ENCODE peak calls at places on chromosome 12, in seven cellular contexts. N is AG09309, X is GM13977, G is small intestine, V is kidney tubule cell, U is substantia nigra, I is HEK293T. A is an unnamed sample.
A peak's percentile ranks its signal among the peaks of the same experiment; 100 is the strongest.

GRCh38 chr12:42039146-42039545 is 105.5 kb downstream of the GXYLT1 start:
- DNase-seq in I (no peak), X (no peak), G (no peak), N (peak; percentile 43), U (no peak), V (peak; percentile 28), A (no peak)

GRCh38 chr12:108837239-108837638 is 20.1 kb downstream of the SSH1 start:
- DNase-seq in G (no peak), I (no peak), V (no peak), X (no peak), N (no peak), U (no peak), A (no peak)

GRCh38 chr12:40970320-40970907 is 217.7 kb upstream of the PDZRN4 start:
- DNase-seq in U (no peak), N (no peak), V (peak; percentile 33), I (peak; percentile 8), X (no peak), G (peak; percentile 4), A (no peak)

GRCh38 chr12:68945255-68945654 is 12.3 kb upstream of the CPM start:
- DNase-seq in U (no peak), X (no peak), V (no peak), I (no peak), N (no peak), G (no peak), A (no peak)

GRCh38 chr12:646303-647038 is 16.8 kb downstream of the NINJ2 start:
- DNase-seq in I (no peak), U (no peak), G (no peak), X (no peak), V (no peak), N (no peak), A (no peak)

GRCh38 chr12:24057920-24058476 is 108.5 kb upstream of the SOX5 start:
- DNase-seq in I (no peak), G (no peak), N (no peak), X (no peak), V (no peak), U (no peak), A (no peak)

GRCh38 chr12:91958816-91959215 is 186.8 kb downstream of the BTG1 start:
- DNase-seq in V (peak; percentile 93), I (no peak), U (no peak), G (no peak), N (peak; percentile 25), X (no peak), A (no peak)

GRCh38 chr12:54414191-54414525 is 4.9 kb downstream of the ITGA5 start:
- DNase-seq in V (no peak), N (no peak), I (no peak), U (no peak), X (no peak), G (no peak), A (no peak)

GRCh38 chr12:110908377-110909136 is 11.8 kb downstream of the MYL2 start:
- DNase-seq in G (no peak), I (no peak), V (no peak), U (no peak), N (no peak), X (no peak), A (no peak)

GRCh38 chr12:114238808-114239207 is 167.1 kb downstream of the TBX5 start:
- DNase-seq in N (peak; percentile 28), I (no peak), G (no peak), U (no peak), X (no peak), V (no peak), A (no peak)

A was measured in anterior cingulate cortex.